ENCODE peak calls at places on chromosome 3, in eight cellular contexts. One of them, this sample, is unnamed.

GRCh38 chr3:84724877-84725276 is 233.9 kb upstream of the CADM2 start:
- DNase-seq in iPS DF 6.9: no peak
- DNase-seq in breast epithelium: no peak
- DNase-seq in DND-41: no peak
- DNase-seq in astrocyte of the spinal cord: peak; percentile 90
- DNase-seq in lung: no peak
- DNase-seq in fibroblast of pulmonary artery: peak; percentile 66
- DNase-seq in brain microvascular endothelial cell: peak; percentile 91
- DNase-seq in this sample: no peak

GRCh38 chr3:111732248-111732879 is 126.7 kb upstream of the PHLDB2 start:
- DNase-seq in iPS DF 6.9: no peak
- DNase-seq in breast epithelium: no peak
- DNase-seq in DND-41: no peak
- DNase-seq in astrocyte of the spinal cord: no peak
- DNase-seq in lung: no peak
- DNase-seq in fibroblast of pulmonary artery: no peak
- DNase-seq in brain microvascular endothelial cell: no peak
- DNase-seq in this sample: no peak

GRCh38 chr3:1275495-1275894 is 182.7 kb downstream of the CNTN6 start:
- DNase-seq in iPS DF 6.9: no peak
- DNase-seq in breast epithelium: no peak
- DNase-seq in DND-41: no peak
- DNase-seq in astrocyte of the spinal cord: no peak
- DNase-seq in lung: no peak
- DNase-seq in fibroblast of pulmonary artery: no peak
- DNase-seq in brain microvascular endothelial cell: peak; percentile 18
- DNase-seq in this sample: peak; percentile 14

GRCh38 chr3:108131105-108131794 is 40.4 kb upstream of the CD47 start:
- DNase-seq in iPS DF 6.9: no peak
- DNase-seq in breast epithelium: no peak
- DNase-seq in DND-41: no peak
- DNase-seq in astrocyte of the spinal cord: peak; percentile 88
- DNase-seq in lung: no peak
- DNase-seq in fibroblast of pulmonary artery: peak; percentile 73
- DNase-seq in brain microvascular endothelial cell: peak; percentile 55
- DNase-seq in this sample: no peak

GRCh38 chr3:16369247-16369646 is 104.2 kb downstream of the OXNAD1 start:
- DNase-seq in iPS DF 6.9: no peak
- DNase-seq in breast epithelium: no peak
- DNase-seq in DND-41: no peak
- DNase-seq in astrocyte of the spinal cord: no peak
- DNase-seq in lung: no peak
- DNase-seq in fibroblast of pulmonary artery: no peak
- DNase-seq in brain microvascular endothelial cell: no peak
- DNase-seq in this sample: no peak

GRCh38 chr3:121834079-121834730 is 655 bp downstream of the IQCB1 start:
- DNase-seq in iPS DF 6.9: no peak
- DNase-seq in breast epithelium: no peak
- DNase-seq in DND-41: no peak
- DNase-seq in astrocyte of the spinal cord: no peak
- DNase-seq in lung: no peak
- DNase-seq in fibroblast of pulmonary artery: peak; percentile 10
- DNase-seq in brain microvascular endothelial cell: peak; percentile 16
- DNase-seq in this sample: no peak

GRCh38 chr3:98504534-98504933 is 7.1 kb downstream of the OR5K2 start:
- DNase-seq in iPS DF 6.9: no peak
- DNase-seq in breast epithelium: no peak
- DNase-seq in DND-41: no peak
- DNase-seq in astrocyte of the spinal cord: no peak
- DNase-seq in lung: no peak
- DNase-seq in fibroblast of pulmonary artery: no peak
- DNase-seq in brain microvascular endothelial cell: no peak
- DNase-seq in this sample: no peak

GRCh38 chr3:188635258-188636038 is 481.5 kb downstream of the LPP start:
- DNase-seq in iPS DF 6.9: no peak
- DNase-seq in breast epithelium: no peak
- DNase-seq in DND-41: no peak
- DNase-seq in astrocyte of the spinal cord: peak; percentile 67
- DNase-seq in lung: no peak
- DNase-seq in fibroblast of pulmonary artery: peak; percentile 47
- DNase-seq in brain microvascular endothelial cell: peak; percentile 24
- DNase-seq in this sample: no peak

DNA sequence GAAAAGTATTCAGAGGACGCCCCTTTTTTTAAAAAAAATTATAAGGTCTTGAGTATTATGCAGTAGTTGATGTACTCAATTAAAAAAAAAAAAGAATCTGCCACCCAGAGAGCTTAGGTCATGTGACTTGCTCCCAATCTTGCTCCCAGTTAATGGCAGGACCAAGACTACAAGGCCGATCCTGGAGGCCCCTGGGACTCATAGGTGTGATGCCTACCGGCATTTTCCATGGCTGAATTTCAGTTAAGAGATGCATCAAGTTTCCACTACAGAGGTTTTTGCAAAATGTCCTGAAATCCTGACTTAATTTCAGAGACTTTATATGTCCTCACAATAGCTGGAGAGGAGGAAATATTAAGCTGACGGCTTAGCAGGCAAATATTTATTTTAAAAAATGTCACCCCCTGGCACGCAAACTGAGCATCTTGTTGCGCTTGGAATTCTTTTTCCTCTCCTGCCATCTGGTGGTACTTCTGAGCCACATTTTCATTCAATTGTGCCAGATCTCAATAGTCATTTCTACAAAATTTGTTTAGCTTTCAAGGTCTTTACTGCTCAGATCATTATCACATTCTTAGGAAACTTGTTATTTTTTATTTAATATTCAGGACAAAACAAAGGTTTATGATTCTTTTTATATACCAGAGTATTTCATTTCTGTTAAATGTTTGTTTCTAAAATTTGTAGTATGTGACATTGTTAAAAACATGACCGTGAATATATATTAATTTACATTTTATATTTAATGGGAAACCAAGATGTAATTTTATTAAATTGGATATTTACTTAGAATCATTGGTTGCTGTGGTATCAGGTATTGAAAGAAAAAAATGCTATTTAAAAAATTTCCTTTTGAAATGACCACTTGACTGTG is 189.1 kb upstream of the THRB start:
- DNase-seq in iPS DF 6.9: no peak
- DNase-seq in breast epithelium: no peak
- DNase-seq in DND-41: no peak
- DNase-seq in astrocyte of the spinal cord: peak; percentile 66
- DNase-seq in lung: no peak
- DNase-seq in fibroblast of pulmonary artery: peak; percentile 82
- DNase-seq in brain microvascular endothelial cell: peak; percentile 61
- DNase-seq in this sample: peak; percentile 8
- H3K4me3 ChIP-seq in iPS DF 6.9: no peak overlapping the region
- H3K4me3 ChIP-seq in breast epithelium: no peak overlapping the region
- H3K4me3 ChIP-seq in DND-41: no peak overlapping the region
- H3K4me3 ChIP-seq in astrocyte of the spinal cord: no peak overlapping the region
- H3K4me3 ChIP-seq in lung: no peak overlapping the region
- H3K4me3 ChIP-seq in fibroblast of pulmonary artery: no peak overlapping the region
- H3K4me3 ChIP-seq in brain microvascular endothelial cell: no peak overlapping the region
- H3K4me3 ChIP-seq in this sample: no peak overlapping the region

GRCh38 chr3:171863920-171864319 is 20.8 kb downstream of the TMEM212 start:
- DNase-seq in iPS DF 6.9: no peak
- DNase-seq in breast epithelium: no peak
- DNase-seq in DND-41: no peak
- DNase-seq in astrocyte of the spinal cord: no peak
- DNase-seq in lung: no peak
- DNase-seq in fibroblast of pulmonary artery: no peak
- DNase-seq in brain microvascular endothelial cell: no peak
- DNase-seq in this sample: no peak

GRCh38 chr3:171862392-171862791 is 19.2 kb downstream of the TMEM212 start:
- DNase-seq in iPS DF 6.9: no peak
- DNase-seq in breast epithelium: no peak
- DNase-seq in DND-41: no peak
- DNase-seq in astrocyte of the spinal cord: no peak
- DNase-seq in lung: no peak
- DNase-seq in fibroblast of pulmonary artery: no peak
- DNase-seq in brain microvascular endothelial cell: no peak
- DNase-seq in this sample: no peak

GRCh38 chr3:171865191-171865865 is 22.2 kb downstream of the TMEM212 start:
- DNase-seq in iPS DF 6.9: no peak
- DNase-seq in breast epithelium: no peak
- DNase-seq in DND-41: no peak
- DNase-seq in astrocyte of the spinal cord: no peak
- DNase-seq in lung: no peak
- DNase-seq in fibroblast of pulmonary artery: peak; percentile 44
- DNase-seq in brain microvascular endothelial cell: no peak
- DNase-seq in this sample: no peak

GRCh38 chr3:171862993-171863521 is 19.9 kb downstream of the TMEM212 start:
- DNase-seq in iPS DF 6.9: no peak
- DNase-seq in breast epithelium: no peak
- DNase-seq in DND-41: peak; percentile 5
- DNase-seq in astrocyte of the spinal cord: peak; percentile 47
- DNase-seq in lung: no peak
- DNase-seq in fibroblast of pulmonary artery: peak; percentile 87
- DNase-seq in brain microvascular endothelial cell: peak; percentile 64
- DNase-seq in this sample: peak; percentile 5

GRCh38 chr3:171860830-171861535 is 17.8 kb downstream of the TMEM212 start:
- DNase-seq in iPS DF 6.9: no peak
- DNase-seq in breast epithelium: no peak
- DNase-seq in DND-41: no peak
- DNase-seq in astrocyte of the spinal cord: peak; percentile 82
- DNase-seq in lung: no peak
- DNase-seq in fibroblast of pulmonary artery: peak; percentile 99
- DNase-seq in brain microvascular endothelial cell: peak; percentile 67
- DNase-seq in this sample: no peak
- H3K4me3 ChIP-seq in iPS DF 6.9: no peak overlapping the region
- H3K4me3 ChIP-seq in breast epithelium: no peak overlapping the region
- H3K4me3 ChIP-seq in DND-41: no peak overlapping the region
- H3K4me3 ChIP-seq in astrocyte of the spinal cord: no peak overlapping the region
- H3K4me3 ChIP-seq in lung: no peak overlapping the region
- H3K4me3 ChIP-seq in fibroblast of pulmonary artery: no peak overlapping the region
- H3K4me3 ChIP-seq in brain microvascular endothelial cell: no peak overlapping the region
- H3K4me3 ChIP-seq in this sample: no peak overlapping the region

DNA sequence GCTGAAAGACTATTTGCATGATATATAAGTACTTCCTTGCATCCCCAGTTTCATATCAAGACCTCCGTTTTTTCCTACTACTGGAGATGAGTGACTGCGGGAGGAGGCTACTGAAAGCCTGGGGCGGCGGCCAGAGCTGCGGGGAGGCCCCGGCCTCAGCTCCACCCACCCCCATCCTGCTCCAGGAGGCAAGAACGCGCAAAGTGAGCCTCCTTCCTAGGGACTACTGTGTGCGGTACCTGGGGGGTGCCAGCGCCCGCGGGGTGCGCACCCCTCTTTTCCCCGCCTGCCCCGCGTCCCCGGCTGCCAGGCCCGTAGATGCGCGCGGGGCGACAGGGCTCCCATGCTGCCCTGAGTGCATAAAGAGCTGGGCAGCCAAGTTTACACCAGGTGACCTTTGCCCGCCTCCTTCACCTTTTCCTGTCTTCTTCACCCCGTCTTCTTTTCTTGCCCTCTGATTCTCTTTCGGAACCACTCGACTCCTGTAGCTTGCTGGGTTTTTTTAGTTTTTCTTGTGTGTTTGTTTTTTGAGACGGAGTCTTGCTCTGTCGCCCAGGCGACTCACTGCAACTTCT is 2.5 kb upstream of the USF3 start:
- DNase-seq in iPS DF 6.9: no peak
- DNase-seq in breast epithelium: no peak
- DNase-seq in DND-41: no peak
- DNase-seq in astrocyte of the spinal cord: no peak
- DNase-seq in lung: no peak
- DNase-seq in fibroblast of pulmonary artery: peak; percentile 14
- DNase-seq in brain microvascular endothelial cell: no peak
- DNase-seq in this sample: no peak
- H3K4me3 ChIP-seq in iPS DF 6.9: peak overlapping the region; percentile 26
- H3K4me3 ChIP-seq in breast epithelium: peak overlapping the region; percentile 62
- H3K4me3 ChIP-seq in DND-41: no peak overlapping the region
- H3K4me3 ChIP-seq in astrocyte of the spinal cord: peak overlapping the region; percentile 23
- H3K4me3 ChIP-seq in lung: no peak overlapping the region
- H3K4me3 ChIP-seq in fibroblast of pulmonary artery: peak overlapping the region; percentile 20
- H3K4me3 ChIP-seq in brain microvascular endothelial cell: peak overlapping the region; percentile 42
- H3K4me3 ChIP-seq in this sample: no peak overlapping the region

GRCh38 chr3:177191108-177191779 is 6.0 kb downstream of the TBL1XR1 start:
- DNase-seq in iPS DF 6.9: no peak
- DNase-seq in breast epithelium: no peak
- DNase-seq in DND-41: no peak
- DNase-seq in astrocyte of the spinal cord: no peak
- DNase-seq in lung: no peak
- DNase-seq in fibroblast of pulmonary artery: no peak
- DNase-seq in brain microvascular endothelial cell: no peak
- DNase-seq in this sample: no peak

GRCh38 chr3:177195941-177196472 is 1.3 kb downstream of the TBL1XR1 start:
- DNase-seq in iPS DF 6.9: no peak
- DNase-seq in breast epithelium: no peak
- DNase-seq in DND-41: no peak
- DNase-seq in astrocyte of the spinal cord: no peak
- DNase-seq in lung: no peak
- DNase-seq in fibroblast of pulmonary artery: no peak
- DNase-seq in brain microvascular endothelial cell: no peak
- DNase-seq in this sample: no peak

GRCh38 chr3:177195242-177195940 is 1.9 kb downstream of the TBL1XR1 start:
- DNase-seq in iPS DF 6.9: no peak
- DNase-seq in breast epithelium: no peak
- DNase-seq in DND-41: peak; percentile 46
- DNase-seq in astrocyte of the spinal cord: peak; percentile 44
- DNase-seq in lung: peak; percentile 45
- DNase-seq in fibroblast of pulmonary artery: peak; percentile 48
- DNase-seq in brain microvascular endothelial cell: no peak
- DNase-seq in this sample: no peak

GRCh38 chr3:177194319-177194718 is 3.0 kb downstream of the TBL1XR1 start:
- DNase-seq in iPS DF 6.9: no peak
- DNase-seq in breast epithelium: no peak
- DNase-seq in DND-41: no peak
- DNase-seq in astrocyte of the spinal cord: no peak
- DNase-seq in lung: no peak
- DNase-seq in fibroblast of pulmonary artery: no peak
- DNase-seq in brain microvascular endothelial cell: no peak
- DNase-seq in this sample: no peak

DNA sequence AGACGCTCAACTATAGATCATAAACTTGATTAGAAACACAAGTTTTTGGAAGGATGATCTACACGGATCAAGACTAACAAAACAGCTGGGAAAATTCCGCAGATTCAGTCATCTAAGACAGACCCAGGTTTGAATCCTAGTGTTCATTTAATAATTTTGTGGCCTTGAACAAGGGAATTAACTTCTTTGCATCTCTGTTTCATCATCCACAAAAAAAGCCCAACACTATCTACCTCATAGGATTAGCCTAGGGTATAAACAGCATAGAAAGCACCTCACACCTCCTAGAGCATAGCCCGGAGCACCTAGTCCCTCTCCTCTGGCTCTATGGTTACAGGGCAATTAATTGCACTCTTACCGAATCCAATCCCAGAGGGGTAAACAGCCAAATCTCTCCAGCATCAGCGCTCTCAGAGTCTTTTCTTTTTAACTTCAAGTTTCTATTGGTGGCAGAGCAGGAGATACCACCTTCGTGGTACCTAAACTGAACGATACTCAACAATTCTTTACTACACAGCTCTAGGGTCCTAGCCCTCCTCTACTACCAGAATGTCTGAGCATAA is 3.5 kb downstream of the TBL1XR1 start:
- DNase-seq in iPS DF 6.9: no peak
- DNase-seq in breast epithelium: no peak
- DNase-seq in DND-41: no peak
- DNase-seq in astrocyte of the spinal cord: no peak
- DNase-seq in lung: no peak
- DNase-seq in fibroblast of pulmonary artery: no peak
- DNase-seq in brain microvascular endothelial cell: no peak
- DNase-seq in this sample: no peak
- H3K4me3 ChIP-seq in iPS DF 6.9: no peak overlapping the region
- H3K4me3 ChIP-seq in breast epithelium: peak overlapping the region; percentile 98
- H3K4me3 ChIP-seq in DND-41: peak overlapping the region; percentile 72
- H3K4me3 ChIP-seq in astrocyte of the spinal cord: peak overlapping the region; percentile 86
- H3K4me3 ChIP-seq in lung: no peak overlapping the region
- H3K4me3 ChIP-seq in fibroblast of pulmonary artery: peak overlapping the region; percentile 80
- H3K4me3 ChIP-seq in brain microvascular endothelial cell: no peak overlapping the region
- H3K4me3 ChIP-seq in this sample: no peak overlapping the region

This sample was measured in Jurkat, Clone E6-1.